ENCODE peak calls at places on chromosomes 5 and 9, in six cellular contexts. One of them, this sample, is unnamed. For H3K27me3, the result is how much of the 10 kb centered on the place peaks cover.

GRCh38 chr5:36403601-36404311 is 102.1 kb upstream of the RANBP3L start:
- DNase-seq in right cardiac atrium: peak
- DNase-seq in uterus: peak
- DNase-seq in PC-3: no peak
- DNase-seq in adrenal gland: peak
- DNase-seq in HL-60: peak
- DNase-seq in this sample: no peak

GRCh38 chr9:106616946-106617345 is 246.0 kb upstream of the ZNF462 start:
- DNase-seq in right cardiac atrium: no peak
- DNase-seq in uterus: no peak
- DNase-seq in PC-3: no peak
- DNase-seq in adrenal gland: no peak
- DNase-seq in HL-60: no peak
- DNase-seq in this sample: no peak

GRCh38 chr5:143318833-143319232 is 84.7 kb downstream of the NR3C1 start:
- DNase-seq in right cardiac atrium: no peak
- DNase-seq in uterus: no peak
- DNase-seq in PC-3: peak
- DNase-seq in adrenal gland: no peak
- DNase-seq in HL-60: no peak
- DNase-seq in this sample: peak

GRCh38 chr5:127994087-127994660 is 89.4 kb upstream of the SLC12A2 start:
- DNase-seq in right cardiac atrium: no peak
- DNase-seq in uterus: no peak
- DNase-seq in PC-3: no peak
- DNase-seq in adrenal gland: no peak
- DNase-seq in HL-60: no peak
- DNase-seq in this sample: no peak

GRCh38 chr5:137666109-137666850 is 69.6 kb downstream of the KLHL3 start:
- DNase-seq in right cardiac atrium: peak
- DNase-seq in uterus: no peak
- DNase-seq in PC-3: peak
- DNase-seq in adrenal gland: no peak
- DNase-seq in HL-60: peak
- DNase-seq in this sample: no peak

GRCh38 chr5:88732181-88732633 is 150.8 kb downstream of the MEF2C start:
- DNase-seq in right cardiac atrium: peak
- DNase-seq in uterus: peak
- DNase-seq in PC-3: no peak
- DNase-seq in adrenal gland: peak
- DNase-seq in HL-60: peak
- DNase-seq in this sample: peak

GRCh38 chr5:149062371-149063016 is 368 bp downstream of the SH3TC2 start:
- DNase-seq in right cardiac atrium: peak
- DNase-seq in uterus: no peak
- DNase-seq in PC-3: peak
- DNase-seq in adrenal gland: peak
- DNase-seq in HL-60: no peak
- DNase-seq in this sample: peak

GRCh38 chr9:37667706-37668672 is 17.2 kb downstream of the FRMPD1 start:
- DNase-seq in right cardiac atrium: no peak
- DNase-seq in uterus: no peak
- DNase-seq in PC-3: no peak
- DNase-seq in adrenal gland: no peak
- DNase-seq in HL-60: no peak
- DNase-seq in this sample: no peak

GRCh38 chr9:27853529-27853928 is 280.2 kb upstream of the C9orf72 start:
- DNase-seq in right cardiac atrium: no peak
- DNase-seq in uterus: no peak
- DNase-seq in PC-3: no peak
- DNase-seq in adrenal gland: no peak
- DNase-seq in HL-60: no peak
- DNase-seq in this sample: no peak

GRCh38 chr9:136666364-136667216 is 3.9 kb downstream of the EGFL7 start:
- DNase-seq in right cardiac atrium: peak
- DNase-seq in uterus: no peak
- DNase-seq in PC-3: no peak
- DNase-seq in adrenal gland: no peak
- DNase-seq in HL-60: no peak
- DNase-seq in this sample: no peak
- H3K27me3 ChIP-seq in right cardiac atrium: under half
- H3K27me3 ChIP-seq in uterus: under half
- H3K27me3 ChIP-seq in PC-3: under half
- H3K27me3 ChIP-seq in adrenal gland: under half
- H3K27me3 ChIP-seq in HL-60: under half
- H3K27me3 ChIP-seq in this sample: half or more

GRCh38 chr5:67233075-67233474 is 36.5 kb upstream of the CD180 start:
- DNase-seq in right cardiac atrium: no peak
- DNase-seq in uterus: no peak
- DNase-seq in PC-3: no peak
- DNase-seq in adrenal gland: no peak
- DNase-seq in HL-60: no peak
- DNase-seq in this sample: no peak

GRCh38 chr5:67238191-67238590 is 41.6 kb upstream of the CD180 start:
- DNase-seq in right cardiac atrium: no peak
- DNase-seq in uterus: no peak
- DNase-seq in PC-3: peak
- DNase-seq in adrenal gland: no peak
- DNase-seq in HL-60: no peak
- DNase-seq in this sample: peak

GRCh38 chr5:67235399-67236110 is 39.0 kb upstream of the CD180 start:
- DNase-seq in right cardiac atrium: no peak
- DNase-seq in uterus: no peak
- DNase-seq in PC-3: no peak
- DNase-seq in adrenal gland: no peak
- DNase-seq in HL-60: no peak
- DNase-seq in this sample: peak

DNA sequence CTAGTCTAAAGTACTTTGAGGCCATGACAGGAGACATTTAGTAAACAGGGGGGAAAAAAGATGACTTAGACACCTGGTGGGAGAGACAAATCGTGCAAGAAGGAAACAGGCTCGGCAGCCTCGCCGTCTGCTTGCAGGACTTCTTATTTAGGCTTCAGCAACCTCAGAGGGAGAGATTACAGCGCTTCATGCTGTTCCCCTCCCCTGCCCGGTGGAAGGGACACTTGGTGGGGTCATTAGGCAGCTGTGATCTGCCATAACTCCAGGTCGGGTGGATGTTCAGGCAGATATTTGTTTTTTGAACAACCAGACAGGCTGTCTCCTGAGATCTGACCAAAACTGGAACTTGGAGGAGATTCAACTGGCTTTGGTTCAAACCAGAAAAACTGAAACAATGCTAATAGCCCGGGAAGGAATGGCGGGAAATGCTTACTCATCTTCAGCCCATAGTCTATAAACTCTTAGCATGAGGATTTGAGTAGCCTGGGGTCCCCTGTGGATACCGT is 38.1 kb upstream of the CD180 start:
- DNase-seq in right cardiac atrium: no peak
- DNase-seq in uterus: no peak
- DNase-seq in PC-3: peak
- DNase-seq in adrenal gland: peak
- DNase-seq in HL-60: no peak
- DNase-seq in this sample: peak
- H3K4me3 ChIP-seq in right cardiac atrium: peak
- H3K4me3 ChIP-seq in uterus: peak
- H3K4me3 ChIP-seq in PC-3: no peak
- H3K4me3 ChIP-seq in adrenal gland: no peak
- H3K4me3 ChIP-seq in HL-60: no peak
- H3K4me3 ChIP-seq in this sample: no peak

DNA sequence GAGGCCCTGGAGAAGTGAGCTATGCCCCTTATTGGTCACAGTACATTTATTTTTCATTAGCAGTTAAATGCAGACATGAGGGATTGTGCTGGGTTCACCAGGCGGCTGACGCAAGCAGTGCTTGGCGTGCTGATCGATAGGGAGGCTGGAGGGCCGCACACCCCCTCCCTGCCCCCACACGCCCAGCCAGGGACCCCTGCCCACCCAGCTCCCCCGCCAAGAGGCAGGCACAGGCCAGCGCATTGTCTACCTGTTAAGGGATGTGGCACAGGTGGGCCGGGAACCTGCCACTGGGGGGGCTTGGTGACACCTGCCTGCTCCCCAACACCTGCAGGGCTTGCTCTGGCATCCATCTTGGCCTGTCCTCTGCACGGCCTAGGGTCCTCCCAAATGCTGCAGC is 39.2 kb downstream of the HK3 start:
- DNase-seq in right cardiac atrium: peak
- DNase-seq in uterus: no peak
- DNase-seq in PC-3: no peak
- DNase-seq in adrenal gland: no peak
- DNase-seq in HL-60: no peak
- DNase-seq in this sample: no peak
- H3K27me3 ChIP-seq in right cardiac atrium: under half
- H3K27me3 ChIP-seq in uterus: under half
- H3K27me3 ChIP-seq in PC-3: under half
- H3K27me3 ChIP-seq in adrenal gland: under half
- H3K27me3 ChIP-seq in HL-60: under half
- H3K27me3 ChIP-seq in this sample: half or more

GRCh38 chr5:140239939-140240700 is 62.8 kb downstream of the PFDN1 start:
- DNase-seq in right cardiac atrium: peak
- DNase-seq in uterus: peak
- DNase-seq in PC-3: peak
- DNase-seq in adrenal gland: peak
- DNase-seq in HL-60: no peak
- DNase-seq in this sample: peak
- H3K4me3 ChIP-seq in right cardiac atrium: no peak
- H3K4me3 ChIP-seq in uterus: no peak
- H3K4me3 ChIP-seq in PC-3: no peak
- H3K4me3 ChIP-seq in adrenal gland: no peak
- H3K4me3 ChIP-seq in HL-60: no peak
- H3K4me3 ChIP-seq in this sample: no peak